ENCODE peak calls at places on chromosomes 2 and 18, in six cellular contexts. One of them, this sample, is unnamed.
A peak's percentile ranks its signal among the peaks of the same experiment; 100 is the strongest.

GRCh38 chr2:95024306-95024880 is 1.1 kb upstream of the MAL start:
- DNase-seq in GM12878: no peak
- DNase-seq in HepG2: no peak
- DNase-seq in K562: no peak
- DNase-seq in SK-N-SH: no peak
- DNase-seq in H1: no peak
- DNase-seq in this sample: no peak

GRCh38 chr18:70289351-70290330 is 796 bp downstream of the SOCS6 start:
- DNase-seq in H1: no peak
- DNase-seq in SK-N-SH: peak; percentile 85
- DNase-seq in HepG2: no peak
- DNase-seq in K562: peak; percentile 40
- DNase-seq in GM12878: no peak
- DNase-seq in this sample: no peak

GRCh38 chr2:231960810-231961348 is 634 bp upstream of the DIS3L2 start:
- DNase-seq in HepG2: no peak
- DNase-seq in GM12878: no peak
- DNase-seq in SK-N-SH: no peak
- DNase-seq in K562: no peak
- DNase-seq in H1: no peak
- DNase-seq in this sample: no peak

GRCh38 chr2:62147610-62148301 is 48.2 kb upstream of the B3GNT2 start:
- DNase-seq in SK-N-SH: no peak
- DNase-seq in GM12878: no peak
- DNase-seq in K562: no peak
- DNase-seq in HepG2: no peak
- DNase-seq in H1: no peak
- DNase-seq in this sample: no peak

GRCh38 chr2:134142903-134143302 is 111.0 kb upstream of the MGAT5 start:
- DNase-seq in HepG2: no peak
- DNase-seq in GM12878: no peak
- DNase-seq in K562: no peak
- DNase-seq in H1: no peak
- DNase-seq in SK-N-SH: no peak
- DNase-seq in this sample: no peak

GRCh38 chr2:72116081-72116533 is 31.6 kb downstream of the CYP26B1 start:
- DNase-seq in K562: no peak
- DNase-seq in SK-N-SH: peak; percentile 44
- DNase-seq in H1: no peak
- DNase-seq in HepG2: no peak
- DNase-seq in GM12878: no peak
- DNase-seq in this sample: no peak

GRCh38 chr2:134391751-134392160 is 137.9 kb downstream of the MGAT5 start:
- DNase-seq in HepG2: no peak
- DNase-seq in GM12878: peak; percentile 57
- DNase-seq in SK-N-SH: no peak
- DNase-seq in H1: no peak
- DNase-seq in K562: no peak
- DNase-seq in this sample: no peak

GRCh38 chr18:46275370-46275769 is 171.2 kb downstream of the HAUS1 start:
- DNase-seq in HepG2: no peak
- DNase-seq in GM12878: no peak
- DNase-seq in H1: no peak
- DNase-seq in SK-N-SH: no peak
- DNase-seq in K562: no peak
- DNase-seq in this sample: no peak

GRCh38 chr2:237879058-237879430 is 19.6 kb downstream of the RAMP1 start:
- DNase-seq in H1: no peak
- DNase-seq in HepG2: no peak
- DNase-seq in GM12878: no peak
- DNase-seq in SK-N-SH: no peak
- DNase-seq in K562: no peak
- DNase-seq in this sample: no peak

GRCh38 chr18:34128436-34128835 is 96.3 kb downstream of the NOL4 start:
- DNase-seq in HepG2: no peak
- DNase-seq in K562: no peak
- DNase-seq in GM12878: no peak
- DNase-seq in H1: no peak
- DNase-seq in SK-N-SH: no peak
- DNase-seq in this sample: no peak

GRCh38 chr2:84938194-84938879 is 32.6 kb upstream of the KCMF1 start:
- DNase-seq in GM12878: peak; percentile 82
- DNase-seq in H1: no peak
- DNase-seq in SK-N-SH: no peak
- DNase-seq in HepG2: peak; percentile 35
- DNase-seq in K562: no peak
- DNase-seq in this sample: no peak

GRCh38 chr2:46323671-46324207 is 26.5 kb downstream of the EPAS1 start:
- DNase-seq in HepG2: no peak
- DNase-seq in GM12878: no peak
- DNase-seq in SK-N-SH: no peak
- DNase-seq in H1: no peak
- DNase-seq in K562: no peak
- DNase-seq in this sample: no peak

GRCh38 chr18:25349131-25349925 is 2.6 kb downstream of the ZNF521 start:
- DNase-seq in SK-N-SH: peak; percentile 69
- DNase-seq in K562: no peak
- DNase-seq in GM12878: no peak
- DNase-seq in H1: no peak
- DNase-seq in HepG2: no peak
- DNase-seq in this sample: no peak

GRCh38 chr2:200405599-200406298 is 99.3 kb downstream of the SPATS2L start:
- DNase-seq in K562: peak; percentile 78
- DNase-seq in GM12878: no peak
- DNase-seq in H1: no peak
- DNase-seq in SK-N-SH: no peak
- DNase-seq in HepG2: peak; percentile 99
- DNase-seq in this sample: no peak

GRCh38 chr2:110858993-110859770 is 126.8 kb downstream of the ACOXL start:
- DNase-seq in HepG2: no peak
- DNase-seq in SK-N-SH: no peak
- DNase-seq in K562: no peak
- DNase-seq in H1: no peak
- DNase-seq in GM12878: no peak
- DNase-seq in this sample: no peak

GRCh38 chr2:38271697-38272096 is 105.4 kb downstream of the ATL2 start:
- DNase-seq in SK-N-SH: no peak
- DNase-seq in K562: no peak
- DNase-seq in GM12878: no peak
- DNase-seq in H1: no peak
- DNase-seq in HepG2: no peak
- DNase-seq in this sample: no peak

GRCh38 chr18:73952296-73952946 is 195.2 kb downstream of the FBXO15 start:
- DNase-seq in SK-N-SH: no peak
- DNase-seq in GM12878: no peak
- DNase-seq in HepG2: no peak
- DNase-seq in H1: no peak
- DNase-seq in K562: no peak
- DNase-seq in this sample: no peak

GRCh38 chr2:19883971-19884720 is 17.6 kb downstream of the TTC32 start:
- DNase-seq in HepG2: no peak
- DNase-seq in H1: no peak
- DNase-seq in SK-N-SH: no peak
- DNase-seq in K562: no peak
- DNase-seq in GM12878: no peak
- DNase-seq in this sample: no peak
- TF ChIP-seq CTCF in HepG2: no peak
- TF ChIP-seq CTCF in H1: no peak
- TF ChIP-seq CTCF in SK-N-SH: no peak
- TF ChIP-seq CTCF in K562: no peak
- TF ChIP-seq CTCF in GM12878: no peak
- TF ChIP-seq CTCF in this sample: no peak

GRCh38 chr2:239167011-239167673 is 233.7 kb downstream of the HDAC4 start:
- DNase-seq in GM12878: no peak
- DNase-seq in H1: no peak
- DNase-seq in HepG2: no peak
- DNase-seq in K562: no peak
- DNase-seq in SK-N-SH: no peak
- DNase-seq in this sample: no peak
- TF ChIP-seq GABPA in GM12878: no peak
- TF ChIP-seq GABPA in H1: no peak
- TF ChIP-seq GABPA in HepG2: no peak
- TF ChIP-seq GABPA in K562: no peak
- TF ChIP-seq GABPA in SK-N-SH: no peak
- TF ChIP-seq GABPA in this sample: no peak

DNA sequence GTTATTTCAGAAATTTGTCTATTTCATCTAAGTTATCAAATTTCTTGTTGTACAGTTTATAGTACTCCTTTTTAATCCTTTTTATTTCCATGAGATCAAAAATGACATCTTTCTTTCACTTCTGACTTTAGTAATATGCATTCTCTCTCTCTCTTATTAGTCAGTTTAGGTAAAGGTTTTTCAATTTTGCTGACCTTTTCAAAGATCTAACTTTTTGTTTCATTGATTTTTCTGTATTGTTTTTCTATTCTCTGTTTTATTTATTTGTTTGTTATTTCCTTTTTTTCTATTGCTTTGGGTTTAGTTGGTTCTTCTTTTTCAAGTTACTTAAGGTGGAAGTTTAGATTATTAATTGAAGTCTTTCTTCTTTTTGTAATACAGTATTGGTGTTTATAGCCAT is 294.2 kb downstream of the CCDC85A start:
- DNase-seq in H1: no peak
- DNase-seq in K562: no peak
- DNase-seq in SK-N-SH: no peak
- DNase-seq in GM12878: no peak
- DNase-seq in HepG2: no peak
- DNase-seq in this sample: no peak
- TF ChIP-seq CTCF in H1: no peak
- TF ChIP-seq CTCF in K562: no peak
- TF ChIP-seq CTCF in SK-N-SH: no peak
- TF ChIP-seq CTCF in GM12878: no peak
- TF ChIP-seq CTCF in HepG2: no peak
- TF ChIP-seq CTCF in this sample: no peak

GRCh38 chr2:171630812-171631626 is 56.2 kb upstream of the DYNC1I2 start:
- DNase-seq in H1: no peak
- DNase-seq in GM12878: no peak
- DNase-seq in SK-N-SH: no peak
- DNase-seq in HepG2: no peak
- DNase-seq in K562: peak; percentile 81
- DNase-seq in this sample: peak; percentile 70
- TF ChIP-seq GABPA in H1: no peak
- TF ChIP-seq GABPA in GM12878: no peak
- TF ChIP-seq GABPA in SK-N-SH: no peak
- TF ChIP-seq GABPA in HepG2: no peak
- TF ChIP-seq GABPA in K562: no peak
- TF ChIP-seq GABPA in this sample: no peak

GRCh38 chr2:132573444-132574007 is 96.5 kb downstream of the LYPD1 start:
- DNase-seq in H1: no peak
- DNase-seq in SK-N-SH: no peak
- DNase-seq in HepG2: no peak
- DNase-seq in K562: no peak
- DNase-seq in GM12878: no peak
- DNase-seq in this sample: no peak
- TF ChIP-seq CTCF in H1: no peak
- TF ChIP-seq CTCF in SK-N-SH: no peak
- TF ChIP-seq CTCF in HepG2: no peak
- TF ChIP-seq CTCF in K562: no peak
- TF ChIP-seq CTCF in GM12878: no peak
- TF ChIP-seq CTCF in this sample: no peak

DNA sequence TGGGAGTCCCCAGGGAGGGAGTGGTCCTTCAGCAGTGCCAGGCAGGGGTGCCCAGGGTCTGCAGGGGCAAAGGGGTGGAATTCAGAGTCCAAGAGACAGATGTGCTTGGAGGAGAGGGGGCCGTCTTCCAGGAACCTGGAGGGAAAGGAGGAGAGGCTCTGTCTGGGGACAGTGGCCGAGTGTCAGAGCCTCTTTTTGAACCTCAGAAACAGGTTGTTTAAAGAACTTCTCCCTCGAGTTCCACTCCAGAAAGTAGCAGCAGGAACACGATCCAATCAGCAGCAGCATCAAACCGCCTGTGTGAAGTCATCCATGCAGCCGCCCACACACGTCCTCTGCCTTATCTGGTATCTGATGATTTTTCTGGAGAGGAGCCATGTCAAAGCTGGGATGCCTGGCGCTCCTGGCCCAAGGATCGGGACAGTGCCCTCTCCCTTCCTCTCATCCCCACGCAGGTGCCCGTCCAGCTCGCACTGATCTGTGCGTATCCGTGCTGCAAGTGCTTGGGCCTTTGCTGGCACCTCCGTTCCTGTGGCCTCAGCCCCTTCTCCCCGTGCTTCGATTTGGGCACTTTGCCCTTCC is 205.1 kb downstream of the NDUFA10 start:
- DNase-seq in HepG2: no peak
- DNase-seq in H1: no peak
- DNase-seq in SK-N-SH: peak; percentile 64
- DNase-seq in GM12878: no peak
- DNase-seq in K562: no peak
- DNase-seq in this sample: no peak
- TF ChIP-seq GABPA in HepG2: no peak
- TF ChIP-seq GABPA in H1: no peak
- TF ChIP-seq GABPA in SK-N-SH: no peak
- TF ChIP-seq GABPA in GM12878: no peak
- TF ChIP-seq GABPA in K562: no peak
- TF ChIP-seq GABPA in this sample: no peak